ENCODE peak calls at places on chromosomes 1 and 21, in ten cellular contexts. U is coronary artery, R is NCI-H2171 treated with DMSO at 0.1 percent for 48 hours, C is keratinocyte, A is psoas muscle, B is pons, H is left ventricle myocardium inferior, G is C1 segment of cervical spinal cord, I is A172, O is activated B cell treated with CpG ODN at 0.5 μM for 24 hours. E is an unnamed sample.

GRCh38 chr1:158019177-158019868 is 25.9 kb downstream of the KIRREL1 start:
- DNase-seq in U (peak; percentile 83), C (no peak), I (peak; percentile 97), R (no peak), B (no peak), G (no peak), O (no peak), A (peak; percentile 37), H (no peak), E (no peak)

GRCh38 chr21:31248598-31248997 is 95.5 kb downstream of the TIAM1 start:
- DNase-seq in C (peak; percentile 42), U (no peak), O (no peak), I (peak; percentile 85), B (no peak), H (no peak), G (no peak), R (no peak), A (no peak), E (no peak)

GRCh38 chr1:81126989-81127571 is 673.7 kb upstream of the ADGRL2 start:
- DNase-seq in G (no peak), O (no peak), B (no peak), R (no peak), H (no peak), A (no peak), U (no peak), I (no peak), C (no peak), E (no peak)

GRCh38 chr1:83547903-83548302 is 451.0 kb downstream of the TTLL7 start:
- DNase-seq in O (no peak), H (no peak), G (no peak), A (peak; percentile 13), B (no peak), R (no peak), C (no peak), I (no peak), U (no peak), E (no peak)

GRCh38 chr1:87135313-87135712 is 193.4 kb upstream of the LMO4 start:
- DNase-seq in G (no peak), O (no peak), H (no peak), C (no peak), R (no peak), A (no peak), B (peak; percentile 68), U (no peak), I (no peak), E (no peak)

GRCh38 chr1:79259390-79260336 is 253.1 kb upstream of the ADGRL4 start:
- DNase-seq in R (no peak), G (no peak), C (no peak), I (peak; percentile 10), B (peak; percentile 34), U (no peak), O (no peak), H (no peak), A (no peak), E (no peak)

GRCh38 chr1:32345289-32345827 is 9.3 kb upstream of the MARCKSL1 start:
- DNase-seq in R (no peak), G (no peak), A (no peak), O (no peak), H (no peak), I (no peak), U (no peak), C (no peak), B (no peak), E (no peak)

GRCh38 chr21:34882719-34883131 is 166.4 kb downstream of the RUNX1 start:
- DNase-seq in R (no peak), A (no peak), C (no peak), H (no peak), I (no peak), O (no peak), B (peak; percentile 75), U (no peak), G (no peak), E (no peak)

GRCh38 chr1:107877749-107878148 is 87.2 kb downstream of the VAV3 start:
- DNase-seq in H (no peak), B (no peak), C (no peak), I (no peak), R (no peak), U (no peak), G (no peak), A (no peak), O (no peak), E (no peak)

GRCh38 chr1:52140633-52141512 is 1.0 kb upstream of the ZFYVE9 start:
- DNase-seq in H (no peak), C (no peak), O (no peak), A (no peak), R (peak; percentile 45), I (no peak), B (no peak), U (no peak), G (no peak), E (no peak)

GRCh38 chr1:43279161-43279560 is 6.2 kb downstream of the C1orf210 start:
- DNase-seq in U (no peak), B (no peak), H (no peak), A (no peak), C (no peak), R (no peak), G (no peak), O (no peak), I (no peak), E (no peak)

GRCh38 chr1:5980314-5981008 is 11.8 kb downstream of the NPHP4 start:
- DNase-seq in H (peak; percentile 73), U (no peak), G (no peak), B (no peak), A (peak; percentile 77), I (peak; percentile 63), C (no peak), R (no peak), O (no peak), E (no peak)

GRCh38 chr1:38097256-38097655 is 50.7 kb upstream of the POU3F1 start:
- DNase-seq in R (peak; percentile 74), O (no peak), U (no peak), H (no peak), A (no peak), G (no peak), I (no peak), B (no peak), C (no peak), E (no peak)

GRCh38 chr1:114756949-114757454 is 782 bp downstream of the CSDE1 start:
- DNase-seq in R (no peak), C (no peak), U (no peak), O (no peak), H (peak; percentile 18), B (no peak), A (peak; percentile 58), G (no peak), I (peak; percentile 11), E (no peak)

GRCh38 chr1:115107501-115108260 is 18.4 kb upstream of the TSPAN2 start:
- DNase-seq in H (no peak), A (no peak), U (no peak), I (no peak), B (no peak), C (no peak), G (no peak), R (no peak), O (no peak), E (no peak)

GRCh38 chr1:94024109-94024792 is 96.7 kb downstream of the ABCA4 start:
- DNase-seq in R (no peak), H (no peak), I (no peak), C (no peak), U (no peak), O (no peak), A (no peak), B (no peak), G (no peak), E (no peak)

GRCh38 chr21:45559216-45560105 is 17.2 kb upstream of the SLC19A1 start:
- DNase-seq in O (peak; percentile 3), B (no peak), R (no peak), C (no peak), U (peak; percentile 55), A (no peak), I (no peak), H (peak; percentile 3), G (no peak), E (no peak)

GRCh38 chr1:242219905-242220304 is 221.0 kb upstream of the MAP1LC3C start:
- DNase-seq in G (no peak), I (no peak), A (no peak), B (no peak), U (no peak), O (no peak), R (no peak), H (no peak), C (no peak), E (no peak)

GRCh38 chr1:10796029-10796944 is at the start of gene CASZ1:
- DNase-seq in C (peak; percentile 55), B (peak; percentile 35), A (peak; percentile 79), H (peak; percentile 83), R (peak; percentile 94), O (no peak), U (no peak), I (peak; percentile 64), G (peak; percentile 43), E (peak; percentile 94)

GRCh38 chr1:59266180-59266926 is 30.5 kb upstream of the FGGY start:
- DNase-seq in I (no peak), A (no peak), U (no peak), R (no peak), O (peak; percentile 21), B (peak; percentile 49), G (no peak), C (no peak), H (no peak), E (no peak)